ENCODE peak calls at places on chromosome 17, in four cellular contexts. C is CD8-positive, alpha-beta T cell; U is neural progenitor cell; A is ovary. K is an unnamed sample. For H3K4me1, the result is how much of the 10 kb centered on the place peaks cover.

GRCh38 chr17:83111516-83112282 is 32.3 kb downstream of the METRNL start:
- DNase-seq in C (no peak), U (no peak), A (no peak), K (no peak)

GRCh38 chr17:63171428-63172205 is 205.6 kb downstream of the TANC2 start:
- DNase-seq in C (no peak), U (no peak), A (no peak), K (no peak)

GRCh38 chr17:73566905-73567782 is 77.1 kb downstream of the SDK2 start:
- DNase-seq in C (no peak), U (peak), A (no peak), K (peak)

GRCh38 chr17:51840688-51841087 is 317.8 kb downstream of the CA10 start:
- DNase-seq in C (no peak), U (no peak), A (no peak), K (no peak)

GRCh38 chr17:71511266-71511995 is 609.4 kb upstream of the SOX9 start:
- DNase-seq in C (no peak), U (no peak), A (no peak), K (no peak)

GRCh38 chr17:27481327-27481726 is 25.1 kb downstream of the KSR1 start:
- DNase-seq in C (peak), U (no peak), A (no peak), K (no peak)

GRCh38 chr17:40621558-40621957 is 26.1 kb downstream of the SMARCE1 start:
- DNase-seq in C (no peak), U (no peak), A (no peak), K (no peak)

GRCh38 chr17:81388091-81388611 is 7.1 kb upstream of the BAHCC1 start:
- DNase-seq in C (no peak), U (no peak), A (peak), K (no peak)

GRCh38 chr17:28745052-28745776 is 1.4 kb downstream of the TRAF4 start:
- DNase-seq in C (no peak), U (peak), A (peak), K (no peak)

GRCh38 chr17:75832652-75833400 is 11.4 kb downstream of the UNC13D start:
- DNase-seq in C (peak), U (no peak), A (no peak), K (no peak)

GRCh38 chr17:31739300-31739699 is 119.7 kb downstream of the COPRS start:
- DNase-seq in C (no peak), U (no peak), A (no peak), K (no peak)

GRCh38 chr17:66040402-66040801 is 151.5 kb downstream of the CEP112 start:
- DNase-seq in C (no peak), U (peak), A (no peak), K (no peak)

GRCh38 chr17:75738218-75738802 is 17.1 kb downstream of the ITGB4 start:
- DNase-seq in C (no peak), U (no peak), A (no peak), K (no peak)

GRCh38 chr17:8922451-8922850 is 43.1 kb downstream of the PIK3R5 start:
- DNase-seq in C (no peak), U (no peak), A (no peak), K (no peak)

GRCh38 chr17:20063665-20064648 is 54.8 kb downstream of the SPECC1 start:
- DNase-seq in C (no peak), U (no peak), A (peak), K (no peak)

GRCh38 chr17:82492647-82493516 is 26.6 kb upstream of the FOXK2 start:
- DNase-seq in C (no peak), U (no peak), A (no peak), K (no peak)

GRCh38 chr17:68707032-68707431 is 105.9 kb upstream of the FAM20A start:
- DNase-seq in C (no peak), U (peak), A (no peak), K (no peak)

GRCh38 chr17:35146214-35146833 is 1.3 kb upstream of the UNC45B start:
- DNase-seq in C (no peak), U (no peak), A (no peak), K (no peak)

GRCh38 chr17:9291912-9292562 is 270.7 kb downstream of the NTN1 start:
- DNase-seq in C (no peak), U (peak), A (peak), K (no peak)

GRCh38 chr17:10743316-10744009 is 13.6 kb upstream of the TMEM220 start:
- DNase-seq in C (no peak), U (no peak), A (no peak), K (no peak)

GRCh38 chr17:10745231-10745630 is 15.4 kb upstream of the TMEM220 start:
- DNase-seq in C (no peak), U (no peak), A (no peak), K (no peak)

GRCh38 chr17:10741416-10742140 is 11.8 kb upstream of the TMEM220 start:
- DNase-seq in C (no peak), U (no peak), A (no peak), K (no peak)

GRCh38 chr17:10742431-10742830 is 12.6 kb upstream of the TMEM220 start:
- DNase-seq in C (no peak), U (no peak), A (no peak), K (no peak)

GRCh38 chr17:10744509-10745000 is 14.7 kb upstream of the TMEM220 start:
- DNase-seq in C (no peak), U (no peak), A (no peak), K (no peak)
- H3K4me3 ChIP-seq in C (no peak), U (no peak), A (no peak), K (no peak)

DNA sequence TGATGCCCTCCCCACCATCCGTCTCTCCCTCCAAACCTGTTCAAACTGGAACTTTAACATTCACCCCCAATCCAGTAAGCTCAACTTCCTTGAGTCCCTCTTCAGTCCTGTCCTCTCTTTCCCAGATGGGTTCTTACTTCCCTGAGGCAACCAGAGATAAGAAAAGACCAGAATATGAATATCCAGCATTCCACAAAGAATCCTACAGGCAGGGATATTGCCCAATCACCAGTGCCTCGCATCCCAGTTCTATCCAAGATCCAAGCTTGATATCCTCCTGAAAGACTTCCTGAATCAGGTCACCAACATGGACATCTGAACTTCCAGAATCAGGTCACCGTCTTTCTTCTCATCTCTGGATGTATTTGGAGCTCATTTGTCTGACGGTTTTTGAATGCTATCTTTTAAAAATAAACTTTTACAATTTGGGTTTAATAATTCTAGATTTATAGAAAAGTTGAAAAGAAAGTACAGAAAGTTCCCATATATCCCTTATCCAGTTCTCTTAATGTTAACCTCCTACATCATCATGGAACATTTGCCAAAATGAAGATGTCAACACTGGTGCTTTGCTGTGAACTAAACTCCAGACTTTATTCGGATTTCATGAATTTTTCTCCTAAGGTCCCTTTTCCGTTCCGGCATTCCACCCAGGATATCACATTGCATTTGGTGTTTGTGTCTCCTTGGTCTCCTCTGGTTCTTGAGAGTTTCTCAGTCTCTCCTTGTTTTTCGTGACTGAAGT is 13.7 kb upstream of the COL1A1 start:
- DNase-seq in C (no peak), U (no peak), A (peak), K (no peak)
- H3K27ac ChIP-seq in C (no peak), U (no peak), A (peak), K (no peak)

DNA sequence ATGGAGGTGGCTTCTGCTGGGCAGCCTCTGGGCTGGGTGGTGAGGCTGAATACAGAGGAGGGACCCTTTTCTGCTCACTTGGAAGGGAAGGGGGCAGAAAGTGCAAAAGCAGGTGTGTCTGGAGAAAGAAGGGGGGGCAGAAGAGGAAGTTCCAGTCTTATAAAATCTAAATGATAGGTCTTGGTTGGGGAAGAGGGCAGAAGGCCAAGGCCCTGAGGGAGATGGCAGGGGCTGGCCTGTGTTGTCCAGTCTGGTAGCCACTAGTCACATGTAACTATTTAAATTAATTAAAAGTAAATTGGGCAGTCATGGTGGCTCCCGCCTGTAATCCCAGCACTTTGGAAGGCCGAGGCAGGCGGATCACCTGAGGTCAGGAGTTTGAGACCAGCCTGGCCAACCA is 2.5 kb upstream of the CAMKK1 start:
- DNase-seq in C (no peak), U (no peak), A (no peak), K (no peak)
- H3K4me1 ChIP-seq in C (under half), U (under half), A (under half), K (under half)

GRCh38 chr17:37086329-37086728 is 137.6 kb downstream of the AATF start:
- DNase-seq in C (no peak), U (no peak), A (no peak), K (no peak)
- H3K4me3 ChIP-seq in C (no peak), U (no peak), A (no peak), K (no peak)